ENCODE peak calls at places on chromosome 18, in eight cellular contexts. Y is effector memory CD8-positive, alpha-beta T cell; C is NCI-H2171; T is ureter; K is NCI-H2107; R is activated T-cell treated with anti-CD3 and anti-CD28 coated beads for 24 hours; H is upper lobe of right lung; Z is stimulated activated CD8-positive, alpha-beta memory T cell treated with anti-CD3 and anti-CD28 coated beads, Interleukin-4, amount 100 ng/mL, for 4 hours. L is an unnamed sample.

GRCh38 chr18:34342960-34343359 is 118.2 kb upstream of the NOL4 start:
- DNase-seq in Z (no peak), T (no peak), C (no peak), H (no peak), R (no peak), K (no peak), Y (no peak), L (no peak)

GRCh38 chr18:74994502-74995403 is 214.2 kb downstream of the PTGR3 start:
- DNase-seq in Y (peak), T (no peak), C (no peak), Z (no peak), K (no peak), H (no peak), R (no peak), L (no peak)

GRCh38 chr18:74278983-74279382 is 12.8 kb downstream of the CYB5A start:
- DNase-seq in C (no peak), K (no peak), H (no peak), R (no peak), Y (no peak), T (no peak), Z (no peak), L (no peak)

GRCh38 chr18:57843403-57843802 is 40.3 kb upstream of the ATP8B1 start:
- DNase-seq in Y (no peak), T (no peak), K (no peak), C (peak), H (no peak), Z (no peak), R (no peak), L (no peak)

GRCh38 chr18:21004721-21005120 is 106.9 kb downstream of the ROCK1 start:
- DNase-seq in K (no peak), R (no peak), T (no peak), Y (no peak), H (no peak), Z (no peak), C (no peak), L (no peak)

GRCh38 chr18:70523035-70523797 is 234.4 kb downstream of the SOCS6 start:
- DNase-seq in Z (no peak), C (no peak), Y (no peak), H (no peak), R (no peak), K (no peak), T (no peak), L (no peak)

GRCh38 chr18:73270919-73271318 is 403.1 kb upstream of the NETO1 start:
- DNase-seq in H (no peak), T (no peak), Y (no peak), R (no peak), C (no peak), K (peak), Z (no peak), L (no peak)

GRCh38 chr18:48095726-48096125 is 165.3 kb upstream of the SMAD2 start:
- DNase-seq in C (peak), Z (no peak), K (no peak), T (no peak), R (no peak), Y (no peak), H (no peak), L (no peak)

GRCh38 chr18:24763765-24764548 is 303.5 kb downstream of the HRH4 start:
- DNase-seq in R (no peak), H (no peak), T (no peak), K (no peak), Y (no peak), Z (no peak), C (no peak), L (no peak)

GRCh38 chr18:23188391-23188790 is 53.1 kb downstream of the CABLES1 start:
- DNase-seq in Y (no peak), H (no peak), K (no peak), C (no peak), T (no peak), R (no peak), Z (no peak), L (no peak)

GRCh38 chr18:9333441-9334350 is 877 bp upstream of the TWSG1 start:
- DNase-seq in K (no peak), R (no peak), C (peak), Z (no peak), Y (no peak), H (no peak), T (peak), L (no peak)

GRCh38 chr18:10856146-10856545 is 293.2 kb downstream of the PIEZO2 start:
- DNase-seq in Y (no peak), C (no peak), T (no peak), K (no peak), Z (no peak), H (no peak), R (no peak), L (no peak)

GRCh38 chr18:76421291-76422078 is 73.6 kb downstream of the ZNF516 start:
- DNase-seq in R (no peak), T (no peak), C (no peak), Y (no peak), K (no peak), H (peak), Z (no peak), L (no peak)

GRCh38 chr18:65435529-65435928 is 315.3 kb upstream of the CDH7 start:
- DNase-seq in Y (no peak), Z (no peak), C (no peak), T (no peak), H (no peak), K (no peak), R (no peak), L (no peak)

GRCh38 chr18:74819433-74820059 is 221.9 kb downstream of the ZNF407 start:
- DNase-seq in K (no peak), Z (no peak), C (no peak), Y (no peak), R (no peak), H (no peak), T (no peak), L (no peak)

GRCh38 chr18:49050462-49050861 is 99.7 kb upstream of the SMAD7 start:
- DNase-seq in K (no peak), H (no peak), T (no peak), C (no peak), R (no peak), Z (no peak), Y (no peak), L (no peak)

L was measured in T-helper 17 cell.